ENCODE peak calls at places on chromosomes 2 and 18, in seven cellular contexts. One of them, this sample, is unnamed.

GRCh38 chr18:79607361-79607930 is 72.2 kb upstream of the CTDP1 start:
- DNase-seq in fibroblast of mammary gland: no peak
- DNase-seq in HL-60: no peak
- DNase-seq in fibroblast of villous mesenchyme: no peak
- DNase-seq in body of pancreas: no peak
- DNase-seq in progenitor cell of endocrine pancreas: no peak
- DNase-seq in adrenal gland: no peak
- DNase-seq in this sample: peak

GRCh38 chr2:16323551-16324543 is 341.8 kb downstream of the CYRIA start:
- DNase-seq in fibroblast of mammary gland: no peak
- DNase-seq in HL-60: no peak
- DNase-seq in fibroblast of villous mesenchyme: no peak
- DNase-seq in body of pancreas: no peak
- DNase-seq in progenitor cell of endocrine pancreas: no peak
- DNase-seq in adrenal gland: no peak
- DNase-seq in this sample: no peak

GRCh38 chr2:68726608-68727367 is 7.8 kb upstream of the ARHGAP25 start:
- DNase-seq in fibroblast of mammary gland: no peak
- DNase-seq in HL-60: peak
- DNase-seq in fibroblast of villous mesenchyme: no peak
- DNase-seq in body of pancreas: peak
- DNase-seq in progenitor cell of endocrine pancreas: no peak
- DNase-seq in adrenal gland: no peak
- DNase-seq in this sample: no peak

GRCh38 chr18:75137346-75137877 is 71.5 kb downstream of the PTGR3 start:
- DNase-seq in fibroblast of mammary gland: no peak
- DNase-seq in HL-60: no peak
- DNase-seq in fibroblast of villous mesenchyme: no peak
- DNase-seq in body of pancreas: no peak
- DNase-seq in progenitor cell of endocrine pancreas: no peak
- DNase-seq in adrenal gland: no peak
- DNase-seq in this sample: no peak

GRCh38 chr2:22897428-22897827 is 487.6 kb upstream of the KLHL29 start:
- DNase-seq in fibroblast of mammary gland: no peak
- DNase-seq in HL-60: no peak
- DNase-seq in fibroblast of villous mesenchyme: no peak
- DNase-seq in body of pancreas: no peak
- DNase-seq in progenitor cell of endocrine pancreas: no peak
- DNase-seq in adrenal gland: no peak
- DNase-seq in this sample: no peak

GRCh38 chr2:112924348-112924747 is 13.4 kb downstream of the IL37 start:
- DNase-seq in fibroblast of mammary gland: no peak
- DNase-seq in HL-60: no peak
- DNase-seq in fibroblast of villous mesenchyme: no peak
- DNase-seq in body of pancreas: no peak
- DNase-seq in progenitor cell of endocrine pancreas: no peak
- DNase-seq in adrenal gland: no peak
- DNase-seq in this sample: no peak

GRCh38 chr18:49632588-49632987 is 70.7 kb downstream of the LIPG start:
- DNase-seq in fibroblast of mammary gland: no peak
- DNase-seq in HL-60: no peak
- DNase-seq in fibroblast of villous mesenchyme: no peak
- DNase-seq in body of pancreas: no peak
- DNase-seq in progenitor cell of endocrine pancreas: no peak
- DNase-seq in adrenal gland: no peak
- DNase-seq in this sample: no peak

GRCh38 chr2:200617089-200618050 is 31.6 kb downstream of the AOX1 start:
- DNase-seq in fibroblast of mammary gland: peak
- DNase-seq in HL-60: no peak
- DNase-seq in fibroblast of villous mesenchyme: peak
- DNase-seq in body of pancreas: no peak
- DNase-seq in progenitor cell of endocrine pancreas: no peak
- DNase-seq in adrenal gland: no peak
- DNase-seq in this sample: no peak

GRCh38 chr2:197915548-197916265 is 111.3 kb downstream of the PLCL1 start:
- DNase-seq in fibroblast of mammary gland: peak
- DNase-seq in HL-60: peak
- DNase-seq in fibroblast of villous mesenchyme: peak
- DNase-seq in body of pancreas: no peak
- DNase-seq in progenitor cell of endocrine pancreas: no peak
- DNase-seq in adrenal gland: no peak
- DNase-seq in this sample: no peak

GRCh38 chr18:75101916-75102315 is 107.0 kb downstream of the PTGR3 start:
- DNase-seq in fibroblast of mammary gland: no peak
- DNase-seq in HL-60: no peak
- DNase-seq in fibroblast of villous mesenchyme: no peak
- DNase-seq in body of pancreas: no peak
- DNase-seq in progenitor cell of endocrine pancreas: no peak
- DNase-seq in adrenal gland: no peak
- DNase-seq in this sample: no peak

GRCh38 chr2:46334389-46335345 is 37.5 kb downstream of the EPAS1 start:
- DNase-seq in fibroblast of mammary gland: peak
- DNase-seq in HL-60: no peak
- DNase-seq in fibroblast of villous mesenchyme: peak
- DNase-seq in body of pancreas: no peak
- DNase-seq in progenitor cell of endocrine pancreas: no peak
- DNase-seq in adrenal gland: no peak
- DNase-seq in this sample: no peak

GRCh38 chr18:48942554-48943261 is 8.1 kb downstream of the SMAD7 start:
- DNase-seq in fibroblast of mammary gland: peak
- DNase-seq in HL-60: no peak
- DNase-seq in fibroblast of villous mesenchyme: peak
- DNase-seq in body of pancreas: peak
- DNase-seq in progenitor cell of endocrine pancreas: peak
- DNase-seq in adrenal gland: peak
- DNase-seq in this sample: no peak

GRCh38 chr18:46040747-46041104 is 31.3 kb downstream of the PSTPIP2 start:
- DNase-seq in fibroblast of mammary gland: no peak
- DNase-seq in HL-60: no peak
- DNase-seq in fibroblast of villous mesenchyme: no peak
- DNase-seq in body of pancreas: no peak
- DNase-seq in progenitor cell of endocrine pancreas: no peak
- DNase-seq in adrenal gland: no peak
- DNase-seq in this sample: peak

GRCh38 chr2:62653582-62654422 is 51.7 kb upstream of the EHBP1 start:
- DNase-seq in fibroblast of mammary gland: no peak
- DNase-seq in HL-60: no peak
- DNase-seq in fibroblast of villous mesenchyme: peak
- DNase-seq in body of pancreas: no peak
- DNase-seq in progenitor cell of endocrine pancreas: no peak
- DNase-seq in adrenal gland: no peak
- DNase-seq in this sample: no peak

GRCh38 chr2:177689623-177690022 is 297.1 kb downstream of the AGPS start:
- DNase-seq in fibroblast of mammary gland: no peak
- DNase-seq in HL-60: no peak
- DNase-seq in fibroblast of villous mesenchyme: no peak
- DNase-seq in body of pancreas: no peak
- DNase-seq in progenitor cell of endocrine pancreas: no peak
- DNase-seq in adrenal gland: no peak
- DNase-seq in this sample: no peak

GRCh38 chr2:149360106-149360505 is 29.7 kb downstream of the LYPD6 start:
- DNase-seq in fibroblast of mammary gland: no peak
- DNase-seq in HL-60: no peak
- DNase-seq in fibroblast of villous mesenchyme: peak
- DNase-seq in body of pancreas: no peak
- DNase-seq in progenitor cell of endocrine pancreas: no peak
- DNase-seq in adrenal gland: no peak
- DNase-seq in this sample: no peak

GRCh38 chr18:37869051-37869450 is 303.5 kb upstream of the CELF4 start:
- DNase-seq in fibroblast of mammary gland: no peak
- DNase-seq in HL-60: no peak
- DNase-seq in fibroblast of villous mesenchyme: no peak
- DNase-seq in body of pancreas: no peak
- DNase-seq in progenitor cell of endocrine pancreas: no peak
- DNase-seq in adrenal gland: no peak
- DNase-seq in this sample: no peak

GRCh38 chr18:37873416-37873815 is 307.8 kb upstream of the CELF4 start:
- DNase-seq in fibroblast of mammary gland: no peak
- DNase-seq in HL-60: no peak
- DNase-seq in fibroblast of villous mesenchyme: no peak
- DNase-seq in body of pancreas: no peak
- DNase-seq in progenitor cell of endocrine pancreas: no peak
- DNase-seq in adrenal gland: no peak
- DNase-seq in this sample: no peak

GRCh38 chr18:37871583-37871982 is 306.0 kb upstream of the CELF4 start:
- DNase-seq in fibroblast of mammary gland: no peak
- DNase-seq in HL-60: no peak
- DNase-seq in fibroblast of villous mesenchyme: no peak
- DNase-seq in body of pancreas: no peak
- DNase-seq in progenitor cell of endocrine pancreas: no peak
- DNase-seq in adrenal gland: no peak
- DNase-seq in this sample: no peak

DNA sequence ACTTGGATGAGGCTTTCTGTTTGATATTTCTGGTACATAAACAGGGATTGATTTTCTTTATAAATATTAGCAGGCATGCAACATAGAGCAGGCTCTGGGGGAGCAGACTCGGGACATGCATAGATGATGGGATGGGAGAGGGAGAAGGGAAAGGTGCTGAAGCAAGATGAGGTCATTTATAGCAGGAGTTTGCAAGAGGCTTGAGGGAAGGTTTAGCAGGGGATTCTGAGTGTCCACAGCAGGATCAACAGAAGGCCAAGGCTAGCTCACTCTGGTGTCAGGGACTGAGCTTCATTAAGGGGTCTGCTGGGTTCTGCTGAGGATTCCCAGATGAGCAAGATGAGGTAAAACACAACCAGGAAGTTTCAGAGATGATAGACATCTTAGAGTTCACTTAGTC is 309.1 kb upstream of the CELF4 start:
- DNase-seq in fibroblast of mammary gland: no peak
- DNase-seq in HL-60: no peak
- DNase-seq in fibroblast of villous mesenchyme: no peak
- DNase-seq in body of pancreas: no peak
- DNase-seq in progenitor cell of endocrine pancreas: no peak
- DNase-seq in adrenal gland: no peak
- DNase-seq in this sample: no peak
- TF ChIP-seq CTCF in fibroblast of mammary gland: no peak
- TF ChIP-seq CTCF in HL-60: no peak
- TF ChIP-seq CTCF in fibroblast of villous mesenchyme: no peak
- TF ChIP-seq CTCF in body of pancreas: no peak
- TF ChIP-seq CTCF in progenitor cell of endocrine pancreas: no peak
- TF ChIP-seq CTCF in adrenal gland: no peak
- TF ChIP-seq CTCF in this sample: no peak

DNA sequence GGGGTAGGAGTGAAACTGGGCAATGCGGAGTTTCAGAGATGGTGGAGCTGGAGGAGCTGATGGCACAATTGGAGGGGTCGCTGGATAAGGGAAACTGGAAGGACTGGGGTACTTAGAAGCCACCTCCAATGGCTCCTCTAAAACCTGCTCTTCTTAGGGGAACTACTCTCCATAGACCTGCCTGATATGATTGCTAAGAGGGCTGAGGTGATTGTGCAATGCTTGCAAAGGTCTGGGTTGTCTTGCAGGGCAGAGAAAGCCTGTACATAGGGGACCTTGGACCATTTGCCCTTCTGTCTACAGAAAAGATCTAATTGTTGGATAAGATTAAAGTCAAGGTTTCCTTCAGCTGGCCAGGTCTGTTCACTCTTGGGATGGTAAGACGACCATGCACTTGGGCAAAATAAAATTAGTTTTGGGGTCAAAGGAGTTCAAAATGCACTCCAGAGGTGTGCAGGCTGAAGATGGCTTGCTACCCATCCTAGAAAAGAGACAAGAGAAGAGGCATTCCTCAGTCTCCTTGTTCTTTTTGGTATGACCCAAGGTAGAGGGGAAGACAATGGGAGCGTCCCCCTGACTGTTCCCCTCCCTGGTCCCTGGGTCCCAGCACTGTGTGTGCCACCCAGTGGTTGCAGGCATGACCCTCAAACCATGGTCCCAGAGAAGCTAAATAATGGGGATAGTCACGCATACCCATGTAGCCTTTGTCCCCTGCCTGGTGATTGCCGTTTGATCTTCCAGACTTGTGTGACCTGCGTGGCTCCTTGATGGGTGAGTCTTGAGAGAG is 41.1 kb downstream of the STK17B start:
- DNase-seq in fibroblast of mammary gland: no peak
- DNase-seq in HL-60: no peak
- DNase-seq in fibroblast of villous mesenchyme: no peak
- DNase-seq in body of pancreas: no peak
- DNase-seq in progenitor cell of endocrine pancreas: no peak
- DNase-seq in adrenal gland: no peak
- DNase-seq in this sample: no peak
- TF ChIP-seq CTCF in fibroblast of mammary gland: no peak
- TF ChIP-seq CTCF in HL-60: no peak
- TF ChIP-seq CTCF in fibroblast of villous mesenchyme: no peak
- TF ChIP-seq CTCF in body of pancreas: no peak
- TF ChIP-seq CTCF in progenitor cell of endocrine pancreas: no peak
- TF ChIP-seq CTCF in adrenal gland: no peak
- TF ChIP-seq CTCF in this sample: no peak

GRCh38 chr2:174145827-174146226 is 102.5 kb downstream of the OLA1 start:
- DNase-seq in fibroblast of mammary gland: peak
- DNase-seq in HL-60: peak
- DNase-seq in fibroblast of villous mesenchyme: no peak
- DNase-seq in body of pancreas: no peak
- DNase-seq in progenitor cell of endocrine pancreas: no peak
- DNase-seq in adrenal gland: no peak
- DNase-seq in this sample: no peak
- TF ChIP-seq CTCF in fibroblast of mammary gland: peak
- TF ChIP-seq CTCF in HL-60: no peak
- TF ChIP-seq CTCF in fibroblast of villous mesenchyme: no peak
- TF ChIP-seq CTCF in body of pancreas: no peak
- TF ChIP-seq CTCF in progenitor cell of endocrine pancreas: no peak
- TF ChIP-seq CTCF in adrenal gland: no peak
- TF ChIP-seq CTCF in this sample: no peak

GRCh38 chr2:153770359-153770991 is 101.2 kb upstream of the GALNT13 start:
- DNase-seq in fibroblast of mammary gland: peak
- DNase-seq in HL-60: no peak
- DNase-seq in fibroblast of villous mesenchyme: peak
- DNase-seq in body of pancreas: no peak
- DNase-seq in progenitor cell of endocrine pancreas: no peak
- DNase-seq in adrenal gland: no peak
- DNase-seq in this sample: no peak
- TF ChIP-seq CTCF in fibroblast of mammary gland: peak
- TF ChIP-seq CTCF in HL-60: no peak
- TF ChIP-seq CTCF in fibroblast of villous mesenchyme: no peak
- TF ChIP-seq CTCF in body of pancreas: no peak
- TF ChIP-seq CTCF in progenitor cell of endocrine pancreas: peak
- TF ChIP-seq CTCF in adrenal gland: no peak
- TF ChIP-seq CTCF in this sample: no peak

GRCh38 chr18:37532917-37533316 is 32.7 kb downstream of the CELF4 start:
- DNase-seq in fibroblast of mammary gland: no peak
- DNase-seq in HL-60: no peak
- DNase-seq in fibroblast of villous mesenchyme: no peak
- DNase-seq in body of pancreas: no peak
- DNase-seq in progenitor cell of endocrine pancreas: no peak
- DNase-seq in adrenal gland: no peak
- DNase-seq in this sample: no peak

GRCh38 chr18:37535968-37536367 is 29.6 kb downstream of the CELF4 start:
- DNase-seq in fibroblast of mammary gland: peak
- DNase-seq in HL-60: no peak
- DNase-seq in fibroblast of villous mesenchyme: no peak
- DNase-seq in body of pancreas: no peak
- DNase-seq in progenitor cell of endocrine pancreas: no peak
- DNase-seq in adrenal gland: no peak
- DNase-seq in this sample: no peak

GRCh38 chr18:37536646-37537045 is 29.0 kb downstream of the CELF4 start:
- DNase-seq in fibroblast of mammary gland: no peak
- DNase-seq in HL-60: no peak
- DNase-seq in fibroblast of villous mesenchyme: no peak
- DNase-seq in body of pancreas: no peak
- DNase-seq in progenitor cell of endocrine pancreas: no peak
- DNase-seq in adrenal gland: no peak
- DNase-seq in this sample: no peak

GRCh38 chr18:37534627-37535026 is 31.0 kb downstream of the CELF4 start:
- DNase-seq in fibroblast of mammary gland: no peak
- DNase-seq in HL-60: no peak
- DNase-seq in fibroblast of villous mesenchyme: no peak
- DNase-seq in body of pancreas: no peak
- DNase-seq in progenitor cell of endocrine pancreas: no peak
- DNase-seq in adrenal gland: no peak
- DNase-seq in this sample: no peak

GRCh38 chr18:37533647-37534565 is 31.7 kb downstream of the CELF4 start:
- DNase-seq in fibroblast of mammary gland: no peak
- DNase-seq in HL-60: no peak
- DNase-seq in fibroblast of villous mesenchyme: no peak
- DNase-seq in body of pancreas: no peak
- DNase-seq in progenitor cell of endocrine pancreas: no peak
- DNase-seq in adrenal gland: no peak
- DNase-seq in this sample: no peak
- TF ChIP-seq CTCF in fibroblast of mammary gland: peak
- TF ChIP-seq CTCF in HL-60: no peak
- TF ChIP-seq CTCF in fibroblast of villous mesenchyme: no peak
- TF ChIP-seq CTCF in body of pancreas: no peak
- TF ChIP-seq CTCF in progenitor cell of endocrine pancreas: peak
- TF ChIP-seq CTCF in adrenal gland: no peak
- TF ChIP-seq CTCF in this sample: no peak